ENCODE peak calls at places on chromosomes 7 and 10, in five cellular contexts. One of them, this sample, is unnamed.

GRCh38 chr7:20596653-20597052 is 18.8 kb upstream of the ABCB5 start:
- DNase-seq in NCI-H510A treated with DMSO at 0.1 percent for 48 hours: no peak
- DNase-seq in SW480: no peak
- DNase-seq in A549: no peak
- DNase-seq in amniotic stem cell: peak; percentile 47
- DNase-seq in this sample: no peak

GRCh38 chr7:33644489-33644888 is 260.9 kb upstream of the BMPER start:
- DNase-seq in SW480: no peak
- DNase-seq in amniotic stem cell: no peak
- DNase-seq in NCI-H510A treated with DMSO at 0.1 percent for 48 hours: no peak
- DNase-seq in A549: no peak
- DNase-seq in this sample: no peak

GRCh38 chr10:70348228-70348850 is 34.1 kb downstream of the LRRC20 start:
- DNase-seq in SW480: peak; percentile 28
- DNase-seq in amniotic stem cell: no peak
- DNase-seq in A549: peak; percentile 25
- DNase-seq in NCI-H510A treated with DMSO at 0.1 percent for 48 hours: no peak
- DNase-seq in this sample: no peak

GRCh38 chr10:5948208-5948585 is 29.1 kb downstream of the IL15RA start:
- DNase-seq in SW480: no peak
- DNase-seq in amniotic stem cell: no peak
- DNase-seq in A549: no peak
- DNase-seq in NCI-H510A treated with DMSO at 0.1 percent for 48 hours: no peak
- DNase-seq in this sample: no peak

GRCh38 chr10:133166504-133166827 is 6.4 kb downstream of the KNDC1 start:
- DNase-seq in amniotic stem cell: no peak
- DNase-seq in NCI-H510A treated with DMSO at 0.1 percent for 48 hours: no peak
- DNase-seq in A549: no peak
- DNase-seq in SW480: no peak
- DNase-seq in this sample: no peak

GRCh38 chr7:80087768-80088170 is 46.9 kb upstream of the GNAI1 start:
- DNase-seq in SW480: no peak
- DNase-seq in amniotic stem cell: no peak
- DNase-seq in A549: no peak
- DNase-seq in NCI-H510A treated with DMSO at 0.1 percent for 48 hours: no peak
- DNase-seq in this sample: no peak

GRCh38 chr7:949021-949934 is 5.2 kb downstream of the ADAP1 start:
- DNase-seq in A549: no peak
- DNase-seq in amniotic stem cell: no peak
- DNase-seq in NCI-H510A treated with DMSO at 0.1 percent for 48 hours: no peak
- DNase-seq in SW480: peak; percentile 90
- DNase-seq in this sample: peak; percentile 58

GRCh38 chr7:148772297-148773089 is 73.8 kb downstream of the CUL1 start:
- DNase-seq in A549: peak; percentile 35
- DNase-seq in NCI-H510A treated with DMSO at 0.1 percent for 48 hours: no peak
- DNase-seq in SW480: peak; percentile 52
- DNase-seq in amniotic stem cell: peak; percentile 81
- DNase-seq in this sample: no peak

GRCh38 chr7:41316410-41316809 is 386.5 kb downstream of the INHBA start:
- DNase-seq in amniotic stem cell: no peak
- DNase-seq in NCI-H510A treated with DMSO at 0.1 percent for 48 hours: no peak
- DNase-seq in SW480: peak; percentile 47
- DNase-seq in A549: no peak
- DNase-seq in this sample: no peak

GRCh38 chr10:49387029-49387428 is 8.9 kb downstream of the DRGX start:
- DNase-seq in NCI-H510A treated with DMSO at 0.1 percent for 48 hours: no peak
- DNase-seq in SW480: no peak
- DNase-seq in amniotic stem cell: peak; percentile 41
- DNase-seq in A549: no peak
- DNase-seq in this sample: no peak

GRCh38 chr10:5423774-5424173 is 11.4 kb downstream of the NET1 start:
- DNase-seq in SW480: no peak
- DNase-seq in A549: no peak
- DNase-seq in NCI-H510A treated with DMSO at 0.1 percent for 48 hours: no peak
- DNase-seq in amniotic stem cell: no peak
- DNase-seq in this sample: no peak

GRCh38 chr10:72134785-72135765 is 46.7 kb upstream of the SPOCK2 start:
- DNase-seq in NCI-H510A treated with DMSO at 0.1 percent for 48 hours: no peak
- DNase-seq in SW480: no peak
- DNase-seq in A549: no peak
- DNase-seq in amniotic stem cell: no peak
- DNase-seq in this sample: no peak

GRCh38 chr10:60957667-60958221 is 13.8 kb upstream of the RHOBTB1 start:
- DNase-seq in NCI-H510A treated with DMSO at 0.1 percent for 48 hours: no peak
- DNase-seq in SW480: no peak
- DNase-seq in A549: no peak
- DNase-seq in amniotic stem cell: no peak
- DNase-seq in this sample: no peak

GRCh38 chr7:2622869-2623697 is 8.7 kb upstream of the TTYH3 start:
- DNase-seq in A549: no peak
- DNase-seq in SW480: no peak
- DNase-seq in amniotic stem cell: no peak
- DNase-seq in NCI-H510A treated with DMSO at 0.1 percent for 48 hours: no peak
- DNase-seq in this sample: no peak

GRCh38 chr10:123496996-123497660 is 169.0 kb upstream of the GPR26 start:
- DNase-seq in A549: no peak
- DNase-seq in amniotic stem cell: no peak
- DNase-seq in SW480: no peak
- DNase-seq in NCI-H510A treated with DMSO at 0.1 percent for 48 hours: no peak
- DNase-seq in this sample: no peak

GRCh38 chr7:157758468-157759245 is 421.9 kb downstream of the DNAJB6 start:
- DNase-seq in SW480: no peak
- DNase-seq in A549: no peak
- DNase-seq in amniotic stem cell: no peak
- DNase-seq in NCI-H510A treated with DMSO at 0.1 percent for 48 hours: no peak
- DNase-seq in this sample: no peak

GRCh38 chr7:18607025-18607424 is 111.5 kb downstream of the HDAC9 start:
- DNase-seq in SW480: no peak
- DNase-seq in amniotic stem cell: peak; percentile 20
- DNase-seq in NCI-H510A treated with DMSO at 0.1 percent for 48 hours: no peak
- DNase-seq in A549: no peak
- DNase-seq in this sample: no peak

GRCh38 chr10:77967611-77968022 is 41.1 kb upstream of the DLG5 start:
- DNase-seq in amniotic stem cell: no peak
- DNase-seq in SW480: no peak
- DNase-seq in A549: no peak
- DNase-seq in NCI-H510A treated with DMSO at 0.1 percent for 48 hours: no peak
- DNase-seq in this sample: no peak

GRCh38 chr10:119479532-119479931 is 63.0 kb downstream of the RGS10 start:
- DNase-seq in A549: no peak
- DNase-seq in NCI-H510A treated with DMSO at 0.1 percent for 48 hours: no peak
- DNase-seq in SW480: no peak
- DNase-seq in amniotic stem cell: no peak
- DNase-seq in this sample: no peak

GRCh38 chr10:103969857-103970627 is 3.1 kb downstream of the SLK start:
- DNase-seq in NCI-H510A treated with DMSO at 0.1 percent for 48 hours: no peak
- DNase-seq in A549: no peak
- DNase-seq in amniotic stem cell: no peak
- DNase-seq in SW480: no peak
- DNase-seq in this sample: no peak

GRCh38 chr7:51045319-51046102 is 262.8 kb upstream of the GRB10 start:
- DNase-seq in SW480: peak; percentile 100
- DNase-seq in A549: peak; percentile 49
- DNase-seq in NCI-H510A treated with DMSO at 0.1 percent for 48 hours: no peak
- DNase-seq in amniotic stem cell: peak; percentile 24
- DNase-seq in this sample: no peak

GRCh38 chr10:27799046-27799445 is 53.4 kb upstream of the MKX start:
- DNase-seq in A549: no peak
- DNase-seq in amniotic stem cell: no peak
- DNase-seq in NCI-H510A treated with DMSO at 0.1 percent for 48 hours: no peak
- DNase-seq in SW480: no peak
- DNase-seq in this sample: no peak

GRCh38 chr10:88117869-88118632 is 254.6 kb downstream of the PTEN start:
- DNase-seq in NCI-H510A treated with DMSO at 0.1 percent for 48 hours: no peak
- DNase-seq in A549: no peak
- DNase-seq in SW480: no peak
- DNase-seq in amniotic stem cell: no peak
- DNase-seq in this sample: no peak

GRCh38 chr7:155591055-155591750 is 44.8 kb upstream of the CNPY1 start:
- DNase-seq in A549: no peak
- DNase-seq in amniotic stem cell: no peak
- DNase-seq in SW480: peak; percentile 72
- DNase-seq in NCI-H510A treated with DMSO at 0.1 percent for 48 hours: no peak
- DNase-seq in this sample: no peak

GRCh38 chr10:62687230-62687748 is 117.2 kb upstream of the ADO start:
- DNase-seq in SW480: no peak
- DNase-seq in amniotic stem cell: no peak
- DNase-seq in NCI-H510A treated with DMSO at 0.1 percent for 48 hours: no peak
- DNase-seq in A549: no peak
- DNase-seq in this sample: no peak

GRCh38 chr7:88357295-88357694 is 50.6 kb upstream of the STEAP4 start:
- DNase-seq in amniotic stem cell: no peak
- DNase-seq in A549: no peak
- DNase-seq in NCI-H510A treated with DMSO at 0.1 percent for 48 hours: no peak
- DNase-seq in SW480: peak; percentile 22
- DNase-seq in this sample: no peak

GRCh38 chr7:88300401-88300800 is 6.3 kb downstream of the STEAP4 start:
- DNase-seq in amniotic stem cell: no peak
- DNase-seq in SW480: no peak
- DNase-seq in A549: no peak
- DNase-seq in NCI-H510A treated with DMSO at 0.1 percent for 48 hours: no peak
- DNase-seq in this sample: no peak

GRCh38 chr7:24241216-24241615 is 42.8 kb upstream of the NPY start:
- DNase-seq in NCI-H510A treated with DMSO at 0.1 percent for 48 hours: no peak
- DNase-seq in SW480: no peak
- DNase-seq in amniotic stem cell: no peak
- DNase-seq in A549: no peak
- DNase-seq in this sample: no peak

GRCh38 chr10:97270523-97271154 is 21.8 kb downstream of the ARHGAP19 start:
- DNase-seq in NCI-H510A treated with DMSO at 0.1 percent for 48 hours: no peak
- DNase-seq in amniotic stem cell: no peak
- DNase-seq in A549: no peak
- DNase-seq in SW480: no peak
- DNase-seq in this sample: no peak

GRCh38 chr7:5408777-5409176 is 14.9 kb downstream of the TNRC18 start:
- DNase-seq in A549: no peak
- DNase-seq in amniotic stem cell: no peak
- DNase-seq in SW480: no peak
- DNase-seq in NCI-H510A treated with DMSO at 0.1 percent for 48 hours: no peak
- DNase-seq in this sample: no peak